ENCODE peak calls at places on chromosome 22, in seven cellular contexts. One of them, this sample, is unnamed.

GRCh38 chr22:33544707-33545106 is 375.6 kb downstream of the LARGE1 start:
- DNase-seq in cardiac fibroblast: peak; percentile 54
- DNase-seq in suprapubic skin: no peak
- DNase-seq in breast epithelium: no peak
- DNase-seq in foreskin fibroblast: no peak
- DNase-seq in body of pancreas: no peak
- DNase-seq in IMR-90: peak; percentile 72
- DNase-seq in this sample: no peak

GRCh38 chr22:37222440-37222971 is 10.2 kb upstream of the SSTR3 start:
- DNase-seq in suprapubic skin: no peak
- DNase-seq in cardiac fibroblast: no peak
- DNase-seq in breast epithelium: no peak
- DNase-seq in IMR-90: no peak
- DNase-seq in foreskin fibroblast: no peak
- DNase-seq in body of pancreas: no peak
- DNase-seq in this sample: no peak

GRCh38 chr22:44589831-44590230 is 91.8 kb upstream of the RTL6 start:
- DNase-seq in foreskin fibroblast: no peak
- DNase-seq in body of pancreas: no peak
- DNase-seq in IMR-90: no peak
- DNase-seq in suprapubic skin: no peak
- DNase-seq in cardiac fibroblast: no peak
- DNase-seq in breast epithelium: no peak
- DNase-seq in this sample: no peak

GRCh38 chr22:50486561-50487289 is at the start of gene MIOX:
- DNase-seq in IMR-90: no peak
- DNase-seq in cardiac fibroblast: peak; percentile 23
- DNase-seq in suprapubic skin: no peak
- DNase-seq in body of pancreas: no peak
- DNase-seq in foreskin fibroblast: no peak
- DNase-seq in breast epithelium: no peak
- DNase-seq in this sample: no peak

GRCh38 chr22:49481651-49482399 is 345.8 kb downstream of the BRD1 start:
- DNase-seq in breast epithelium: no peak
- DNase-seq in foreskin fibroblast: no peak
- DNase-seq in suprapubic skin: peak; percentile 73
- DNase-seq in cardiac fibroblast: no peak
- DNase-seq in IMR-90: no peak
- DNase-seq in body of pancreas: no peak
- DNase-seq in this sample: no peak

GRCh38 chr22:40524392-40525249 is 111.9 kb downstream of the MRTFA start:
- DNase-seq in foreskin fibroblast: no peak
- DNase-seq in suprapubic skin: no peak
- DNase-seq in IMR-90: peak; percentile 54
- DNase-seq in breast epithelium: no peak
- DNase-seq in body of pancreas: no peak
- DNase-seq in cardiac fibroblast: peak; percentile 62
- DNase-seq in this sample: no peak

GRCh38 chr22:22802346-22802970 is 85.2 kb upstream of the IGLL5 start:
- DNase-seq in breast epithelium: no peak
- DNase-seq in foreskin fibroblast: no peak
- DNase-seq in IMR-90: no peak
- DNase-seq in suprapubic skin: no peak
- DNase-seq in body of pancreas: no peak
- DNase-seq in cardiac fibroblast: peak; percentile 3
- DNase-seq in this sample: no peak

GRCh38 chr22:33922268-33922667 is 2.0 kb upstream of the LARGE1 start:
- DNase-seq in body of pancreas: peak; percentile 57
- DNase-seq in breast epithelium: peak; percentile 55
- DNase-seq in foreskin fibroblast: no peak
- DNase-seq in cardiac fibroblast: peak; percentile 37
- DNase-seq in IMR-90: peak; percentile 34
- DNase-seq in suprapubic skin: peak; percentile 80
- DNase-seq in this sample: no peak

GRCh38 chr22:39312410-39312809 is 7.0 kb downstream of the RPL3 start:
- DNase-seq in breast epithelium: no peak
- DNase-seq in cardiac fibroblast: no peak
- DNase-seq in body of pancreas: no peak
- DNase-seq in IMR-90: no peak
- DNase-seq in foreskin fibroblast: no peak
- DNase-seq in suprapubic skin: no peak
- DNase-seq in this sample: no peak

GRCh38 chr22:39315389-39315788 is 4.0 kb downstream of the RPL3 start:
- DNase-seq in breast epithelium: no peak
- DNase-seq in IMR-90: no peak
- DNase-seq in body of pancreas: no peak
- DNase-seq in cardiac fibroblast: no peak
- DNase-seq in foreskin fibroblast: no peak
- DNase-seq in suprapubic skin: no peak
- DNase-seq in this sample: no peak

GRCh38 chr22:39313258-39314001 is 6.0 kb downstream of the RPL3 start:
- DNase-seq in body of pancreas: no peak
- DNase-seq in breast epithelium: no peak
- DNase-seq in foreskin fibroblast: no peak
- DNase-seq in suprapubic skin: no peak
- DNase-seq in IMR-90: no peak
- DNase-seq in cardiac fibroblast: no peak
- DNase-seq in this sample: no peak

GRCh38 chr22:39316440-39317083 is 2.9 kb downstream of the RPL3 start:
- DNase-seq in suprapubic skin: no peak
- DNase-seq in IMR-90: peak; percentile 95
- DNase-seq in foreskin fibroblast: peak; percentile 86
- DNase-seq in breast epithelium: peak; percentile 71
- DNase-seq in body of pancreas: peak; percentile 84
- DNase-seq in cardiac fibroblast: peak; percentile 95
- DNase-seq in this sample: peak; percentile 94

DNA sequence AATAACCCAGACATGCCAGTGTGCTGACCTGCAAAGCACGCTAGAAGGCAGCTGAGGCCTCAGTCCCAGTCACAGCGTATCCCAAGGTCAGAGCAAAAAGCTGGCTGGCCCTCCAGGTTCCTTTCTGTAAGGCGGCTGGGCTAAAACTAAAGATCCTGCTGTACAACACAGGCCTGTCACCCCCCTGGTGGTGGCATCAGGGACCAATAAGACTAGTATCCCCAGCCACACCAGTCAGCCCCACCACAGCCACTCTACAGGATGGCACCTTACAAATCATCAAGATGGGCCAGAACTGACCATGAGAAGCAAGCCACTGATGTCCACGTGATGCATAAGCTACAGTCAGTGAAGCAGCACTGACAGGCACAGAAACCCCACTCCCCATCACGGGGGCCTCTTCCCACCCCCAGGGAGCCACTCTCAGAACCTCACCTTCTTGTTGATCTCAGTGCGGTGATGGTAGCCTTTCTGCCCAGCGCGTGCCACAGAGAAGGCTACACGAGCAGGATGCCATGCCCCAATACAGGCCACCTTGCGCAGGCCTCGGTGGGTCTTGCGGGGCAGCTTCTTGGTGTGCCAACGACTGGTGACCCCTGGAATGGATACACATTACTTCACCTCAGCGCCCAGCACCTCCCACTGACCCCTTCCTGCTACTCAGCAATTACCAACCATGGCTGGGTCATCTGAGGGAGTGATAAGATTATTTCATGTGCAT is 5.0 kb downstream of the RPL3 start:
- DNase-seq in suprapubic skin: no peak
- DNase-seq in body of pancreas: peak; percentile 59
- DNase-seq in cardiac fibroblast: no peak
- DNase-seq in breast epithelium: no peak
- DNase-seq in foreskin fibroblast: no peak
- DNase-seq in IMR-90: no peak
- DNase-seq in this sample: no peak
- TF ChIP-seq CTCF in suprapubic skin: no peak
- TF ChIP-seq CTCF in body of pancreas: peak; percentile 10
- TF ChIP-seq CTCF in cardiac fibroblast: no peak
- TF ChIP-seq CTCF in breast epithelium: no peak
- TF ChIP-seq CTCF in foreskin fibroblast: no peak
- TF ChIP-seq CTCF in IMR-90: no peak
- TF ChIP-seq CTCF in this sample: peak; percentile 5

DNA sequence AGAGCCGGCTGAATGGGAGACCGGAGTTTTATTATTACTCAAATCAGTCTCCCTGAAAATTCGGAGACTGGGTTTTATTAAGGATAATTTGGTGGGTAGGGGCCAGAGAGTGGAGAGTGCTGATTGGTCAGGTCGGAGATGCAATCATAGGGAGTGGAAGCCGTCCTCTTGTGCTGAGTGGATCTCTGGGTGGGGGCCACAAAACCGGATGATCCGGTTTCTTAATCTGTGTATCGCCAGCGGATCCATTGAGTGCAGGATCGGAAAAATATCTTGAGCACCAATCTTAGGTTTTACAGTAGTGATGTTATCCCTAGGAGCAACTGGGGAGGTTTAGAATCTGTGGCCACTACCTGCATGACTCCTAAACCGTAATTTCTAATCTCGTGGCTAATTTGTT is 886 bp upstream of the NIPSNAP1 start:
- DNase-seq in IMR-90: no peak
- DNase-seq in suprapubic skin: no peak
- DNase-seq in cardiac fibroblast: no peak
- DNase-seq in body of pancreas: peak; percentile 50
- DNase-seq in breast epithelium: no peak
- DNase-seq in foreskin fibroblast: no peak
- DNase-seq in this sample: no peak
- H3K4me3 ChIP-seq in IMR-90: no peak overlapping the region
- H3K4me3 ChIP-seq in suprapubic skin: no peak overlapping the region
- H3K4me3 ChIP-seq in cardiac fibroblast: no peak overlapping the region
- H3K4me3 ChIP-seq in body of pancreas: no peak overlapping the region
- H3K4me3 ChIP-seq in breast epithelium: peak overlapping the region; percentile 88
- H3K4me3 ChIP-seq in foreskin fibroblast: peak overlapping the region; percentile 60
- H3K4me3 ChIP-seq in this sample: no peak overlapping the region

DNA sequence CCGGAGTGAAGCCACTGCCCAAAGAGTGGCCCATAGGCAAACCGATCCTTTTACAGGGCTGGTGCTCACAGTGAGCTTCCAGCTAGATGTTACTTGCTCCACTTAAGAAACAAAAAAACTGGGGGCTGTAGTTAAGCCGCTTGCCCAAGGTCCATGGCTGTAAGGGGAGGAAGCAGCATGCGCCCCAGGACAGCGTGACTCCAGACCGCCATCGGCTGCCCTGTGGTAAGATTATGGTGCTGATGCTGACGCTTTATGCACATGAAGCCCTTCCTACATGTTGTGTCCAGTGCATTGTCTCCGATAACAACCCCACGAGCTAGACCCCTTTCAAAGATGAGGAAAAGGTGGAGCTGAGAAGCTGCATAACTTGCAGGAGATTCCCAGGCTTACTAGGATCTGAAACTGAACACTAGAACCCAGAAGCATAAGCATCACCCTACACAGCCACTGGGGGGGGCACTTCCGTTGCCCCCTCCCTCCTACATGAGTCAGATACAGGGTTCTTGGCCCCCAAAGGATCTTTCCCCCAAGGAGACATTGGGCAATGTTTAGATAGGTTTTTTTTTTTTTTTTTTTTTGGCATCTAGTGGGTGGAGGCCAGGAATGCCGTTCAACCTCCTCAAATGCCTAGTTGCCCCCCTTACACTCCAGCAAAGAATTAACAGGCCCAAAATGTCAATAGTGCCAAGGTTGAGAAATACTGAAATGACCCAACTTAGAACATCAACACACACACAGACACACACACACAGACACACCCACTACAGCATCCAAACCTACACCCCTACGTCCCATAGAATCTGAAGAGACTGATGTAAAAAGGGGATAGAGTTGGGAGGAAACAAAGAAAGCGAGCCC is 53.9 kb downstream of the MN1 start:
- DNase-seq in IMR-90: no peak
- DNase-seq in foreskin fibroblast: no peak
- DNase-seq in body of pancreas: no peak
- DNase-seq in breast epithelium: no peak
- DNase-seq in suprapubic skin: no peak
- DNase-seq in cardiac fibroblast: peak; percentile 74
- DNase-seq in this sample: no peak
- TF ChIP-seq CTCF in IMR-90: peak; percentile 19
- TF ChIP-seq CTCF in foreskin fibroblast: peak; percentile 14
- TF ChIP-seq CTCF in body of pancreas: no peak
- TF ChIP-seq CTCF in breast epithelium: no peak
- TF ChIP-seq CTCF in suprapubic skin: no peak
- TF ChIP-seq CTCF in cardiac fibroblast: peak; percentile 52
- TF ChIP-seq CTCF in this sample: peak; percentile 17

DNA sequence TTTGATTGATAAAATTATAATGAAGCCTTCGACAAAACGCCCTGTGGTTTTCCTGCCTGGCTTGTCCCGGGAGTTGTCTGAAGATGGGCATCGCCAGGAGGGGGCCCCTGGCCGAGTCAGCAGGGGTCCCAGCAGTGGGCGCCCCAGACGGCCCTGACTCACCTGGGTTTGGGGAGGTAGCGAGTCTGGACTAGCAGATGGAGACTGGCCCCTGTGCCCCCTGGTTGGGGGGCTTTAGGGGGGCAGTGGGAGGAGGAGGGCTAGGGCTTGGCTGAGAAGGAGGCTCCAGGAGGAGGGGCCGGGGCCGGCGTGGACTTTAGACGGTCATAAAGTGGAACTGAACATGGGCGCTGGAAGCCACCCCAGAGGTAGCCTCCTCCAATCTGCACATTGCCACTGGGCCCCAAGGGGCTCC is 410 bp upstream of the LIF start:
- DNase-seq in breast epithelium: no peak
- DNase-seq in IMR-90: no peak
- DNase-seq in cardiac fibroblast: no peak
- DNase-seq in body of pancreas: no peak
- DNase-seq in foreskin fibroblast: no peak
- DNase-seq in suprapubic skin: no peak
- DNase-seq in this sample: no peak
- H3K4me3 ChIP-seq in breast epithelium: peak overlapping the region; percentile 77
- H3K4me3 ChIP-seq in IMR-90: peak overlapping the region; percentile 87
- H3K4me3 ChIP-seq in cardiac fibroblast: no peak overlapping the region
- H3K4me3 ChIP-seq in body of pancreas: no peak overlapping the region
- H3K4me3 ChIP-seq in foreskin fibroblast: no peak overlapping the region
- H3K4me3 ChIP-seq in suprapubic skin: peak overlapping the region; percentile 61
- H3K4me3 ChIP-seq in this sample: peak overlapping the region; percentile 74

GRCh38 chr22:27815826-27816530 is 14.4 kb upstream of the MN1 start:
- DNase-seq in foreskin fibroblast: no peak
- DNase-seq in cardiac fibroblast: no peak
- DNase-seq in suprapubic skin: no peak
- DNase-seq in IMR-90: no peak
- DNase-seq in breast epithelium: no peak
- DNase-seq in body of pancreas: no peak
- DNase-seq in this sample: no peak

GRCh38 chr22:27825174-27825573 is 23.6 kb upstream of the MN1 start:
- DNase-seq in IMR-90: no peak
- DNase-seq in cardiac fibroblast: peak; percentile 20
- DNase-seq in breast epithelium: no peak
- DNase-seq in foreskin fibroblast: no peak
- DNase-seq in suprapubic skin: no peak
- DNase-seq in body of pancreas: no peak
- DNase-seq in this sample: no peak

GRCh38 chr22:27816552-27816951 is 15.0 kb upstream of the MN1 start:
- DNase-seq in breast epithelium: no peak
- DNase-seq in cardiac fibroblast: no peak
- DNase-seq in body of pancreas: no peak
- DNase-seq in IMR-90: no peak
- DNase-seq in suprapubic skin: no peak
- DNase-seq in foreskin fibroblast: no peak
- DNase-seq in this sample: no peak

GRCh38 chr22:27823221-27823620 is 21.7 kb upstream of the MN1 start:
- DNase-seq in cardiac fibroblast: no peak
- DNase-seq in breast epithelium: no peak
- DNase-seq in body of pancreas: no peak
- DNase-seq in IMR-90: no peak
- DNase-seq in foreskin fibroblast: no peak
- DNase-seq in suprapubic skin: no peak
- DNase-seq in this sample: no peak

GRCh38 chr22:27820896-27821866 is 19.6 kb upstream of the MN1 start:
- DNase-seq in breast epithelium: no peak
- DNase-seq in body of pancreas: peak; percentile 54
- DNase-seq in foreskin fibroblast: no peak
- DNase-seq in cardiac fibroblast: no peak
- DNase-seq in suprapubic skin: no peak
- DNase-seq in IMR-90: no peak
- DNase-seq in this sample: peak; percentile 15
- TF ChIP-seq CTCF in breast epithelium: no peak
- TF ChIP-seq CTCF in body of pancreas: no peak
- TF ChIP-seq CTCF in foreskin fibroblast: no peak
- TF ChIP-seq CTCF in cardiac fibroblast: no peak
- TF ChIP-seq CTCF in suprapubic skin: no peak
- TF ChIP-seq CTCF in IMR-90: no peak
- TF ChIP-seq CTCF in this sample: no peak